ENCODE peak calls at places on chromosomes 6 and 20, in nine cellular contexts. One of them, this sample, is unnamed.

GRCh38 chr20:32285082-32285620 is 7.7 kb downstream of the KIF3B start:
- DNase-seq in naive thymus-derived CD4-positive, alpha-beta T cell: no peak
- DNase-seq in GM23248: no peak
- DNase-seq in NCI-H1092 treated with DMSO at 0.1 percent for 48 hours: no peak
- DNase-seq in right cardiac atrium: no peak
- DNase-seq in NCI-H2029: no peak
- DNase-seq in AG20443: no peak
- DNase-seq in CD4-positive, alpha-beta T cell: no peak
- DNase-seq in T-helper 2 cell: no peak
- DNase-seq in this sample: no peak

GRCh38 chr20:31496761-31497295 is 17.4 kb upstream of the HM13 start:
- DNase-seq in T-helper 2 cell: no peak
- DNase-seq in naive thymus-derived CD4-positive, alpha-beta T cell: no peak
- DNase-seq in NCI-H1092 treated with DMSO at 0.1 percent for 48 hours: no peak
- DNase-seq in GM23248: peak
- DNase-seq in right cardiac atrium: peak
- DNase-seq in NCI-H2029: no peak
- DNase-seq in CD4-positive, alpha-beta T cell: no peak
- DNase-seq in AG20443: peak
- DNase-seq in this sample: no peak

GRCh38 chr6:106324726-106325335 is 729 bp downstream of the ATG5 start:
- DNase-seq in T-helper 2 cell: no peak
- DNase-seq in naive thymus-derived CD4-positive, alpha-beta T cell: no peak
- DNase-seq in right cardiac atrium: no peak
- DNase-seq in AG20443: peak
- DNase-seq in CD4-positive, alpha-beta T cell: no peak
- DNase-seq in NCI-H1092 treated with DMSO at 0.1 percent for 48 hours: no peak
- DNase-seq in NCI-H2029: no peak
- DNase-seq in GM23248: peak
- DNase-seq in this sample: no peak

GRCh38 chr6:128641701-128642100 is 121.3 kb upstream of the PTPRK start:
- DNase-seq in NCI-H1092 treated with DMSO at 0.1 percent for 48 hours: no peak
- DNase-seq in CD4-positive, alpha-beta T cell: no peak
- DNase-seq in GM23248: peak
- DNase-seq in AG20443: no peak
- DNase-seq in naive thymus-derived CD4-positive, alpha-beta T cell: no peak
- DNase-seq in right cardiac atrium: no peak
- DNase-seq in T-helper 2 cell: no peak
- DNase-seq in NCI-H2029: no peak
- DNase-seq in this sample: no peak

GRCh38 chr6:138403324-138403800 is 661 bp upstream of the HEBP2 start:
- DNase-seq in naive thymus-derived CD4-positive, alpha-beta T cell: peak
- DNase-seq in CD4-positive, alpha-beta T cell: peak
- DNase-seq in GM23248: peak
- DNase-seq in NCI-H2029: no peak
- DNase-seq in AG20443: peak
- DNase-seq in T-helper 2 cell: no peak
- DNase-seq in right cardiac atrium: peak
- DNase-seq in NCI-H1092 treated with DMSO at 0.1 percent for 48 hours: peak
- DNase-seq in this sample: no peak

GRCh38 chr6:84882768-84883766 is 118.7 kb upstream of the TBX18 start:
- DNase-seq in GM23248: peak
- DNase-seq in T-helper 2 cell: no peak
- DNase-seq in NCI-H1092 treated with DMSO at 0.1 percent for 48 hours: no peak
- DNase-seq in NCI-H2029: peak
- DNase-seq in right cardiac atrium: no peak
- DNase-seq in CD4-positive, alpha-beta T cell: no peak
- DNase-seq in naive thymus-derived CD4-positive, alpha-beta T cell: no peak
- DNase-seq in AG20443: no peak
- DNase-seq in this sample: no peak

GRCh38 chr6:101089640-101090039 is 208.5 kb upstream of the ASCC3 start:
- DNase-seq in right cardiac atrium: no peak
- DNase-seq in AG20443: no peak
- DNase-seq in naive thymus-derived CD4-positive, alpha-beta T cell: no peak
- DNase-seq in NCI-H1092 treated with DMSO at 0.1 percent for 48 hours: no peak
- DNase-seq in CD4-positive, alpha-beta T cell: no peak
- DNase-seq in NCI-H2029: no peak
- DNase-seq in T-helper 2 cell: no peak
- DNase-seq in GM23248: no peak
- DNase-seq in this sample: no peak

GRCh38 chr6:80543598-80544181 is 437.2 kb downstream of the BCKDHB start:
- DNase-seq in CD4-positive, alpha-beta T cell: no peak
- DNase-seq in GM23248: peak
- DNase-seq in naive thymus-derived CD4-positive, alpha-beta T cell: no peak
- DNase-seq in NCI-H2029: no peak
- DNase-seq in T-helper 2 cell: no peak
- DNase-seq in right cardiac atrium: no peak
- DNase-seq in NCI-H1092 treated with DMSO at 0.1 percent for 48 hours: no peak
- DNase-seq in AG20443: peak
- DNase-seq in this sample: no peak

GRCh38 chr6:3742426-3743344 is 8.8 kb downstream of the PXDC1 start:
- DNase-seq in right cardiac atrium: peak
- DNase-seq in CD4-positive, alpha-beta T cell: peak
- DNase-seq in T-helper 2 cell: peak
- DNase-seq in NCI-H2029: peak
- DNase-seq in AG20443: peak
- DNase-seq in NCI-H1092 treated with DMSO at 0.1 percent for 48 hours: peak
- DNase-seq in naive thymus-derived CD4-positive, alpha-beta T cell: peak
- DNase-seq in GM23248: peak
- DNase-seq in this sample: no peak

GRCh38 chr6:33118525-33119123 is 42.8 kb downstream of the HLA-DPB1 start:
- DNase-seq in T-helper 2 cell: no peak
- DNase-seq in right cardiac atrium: no peak
- DNase-seq in NCI-H2029: peak
- DNase-seq in naive thymus-derived CD4-positive, alpha-beta T cell: no peak
- DNase-seq in AG20443: peak
- DNase-seq in GM23248: peak
- DNase-seq in NCI-H1092 treated with DMSO at 0.1 percent for 48 hours: peak
- DNase-seq in CD4-positive, alpha-beta T cell: no peak
- DNase-seq in this sample: peak

GRCh38 chr6:12010635-12011275 is 1.4 kb upstream of the HIVEP1 start:
- DNase-seq in T-helper 2 cell: no peak
- DNase-seq in NCI-H1092 treated with DMSO at 0.1 percent for 48 hours: peak
- DNase-seq in CD4-positive, alpha-beta T cell: peak
- DNase-seq in naive thymus-derived CD4-positive, alpha-beta T cell: peak
- DNase-seq in NCI-H2029: peak
- DNase-seq in GM23248: peak
- DNase-seq in AG20443: peak
- DNase-seq in right cardiac atrium: peak
- DNase-seq in this sample: peak

GRCh38 chr6:33147807-33148666 is 44.2 kb downstream of the COL11A2 start:
- DNase-seq in AG20443: peak
- DNase-seq in T-helper 2 cell: no peak
- DNase-seq in naive thymus-derived CD4-positive, alpha-beta T cell: no peak
- DNase-seq in CD4-positive, alpha-beta T cell: no peak
- DNase-seq in right cardiac atrium: no peak
- DNase-seq in NCI-H2029: no peak
- DNase-seq in GM23248: peak
- DNase-seq in NCI-H1092 treated with DMSO at 0.1 percent for 48 hours: peak
- DNase-seq in this sample: no peak

GRCh38 chr6:157790548-157791160 is 32.4 kb upstream of the SNX9 start:
- DNase-seq in T-helper 2 cell: no peak
- DNase-seq in GM23248: peak
- DNase-seq in AG20443: peak
- DNase-seq in right cardiac atrium: no peak
- DNase-seq in CD4-positive, alpha-beta T cell: no peak
- DNase-seq in naive thymus-derived CD4-positive, alpha-beta T cell: no peak
- DNase-seq in NCI-H2029: no peak
- DNase-seq in NCI-H1092 treated with DMSO at 0.1 percent for 48 hours: no peak
- DNase-seq in this sample: no peak

GRCh38 chr20:23231561-23232218 is 118.9 kb upstream of the NXT1 start:
- DNase-seq in NCI-H2029: no peak
- DNase-seq in right cardiac atrium: no peak
- DNase-seq in T-helper 2 cell: no peak
- DNase-seq in NCI-H1092 treated with DMSO at 0.1 percent for 48 hours: no peak
- DNase-seq in CD4-positive, alpha-beta T cell: no peak
- DNase-seq in AG20443: peak
- DNase-seq in naive thymus-derived CD4-positive, alpha-beta T cell: no peak
- DNase-seq in GM23248: peak
- DNase-seq in this sample: no peak

GRCh38 chr6:3052481-3053230 is 15.6 kb upstream of the RIPK1 start:
- DNase-seq in T-helper 2 cell: no peak
- DNase-seq in CD4-positive, alpha-beta T cell: no peak
- DNase-seq in NCI-H2029: no peak
- DNase-seq in AG20443: no peak
- DNase-seq in naive thymus-derived CD4-positive, alpha-beta T cell: no peak
- DNase-seq in right cardiac atrium: no peak
- DNase-seq in NCI-H1092 treated with DMSO at 0.1 percent for 48 hours: no peak
- DNase-seq in GM23248: peak
- DNase-seq in this sample: no peak

GRCh38 chr20:31517373-31517772 is 3.1 kb downstream of the HM13 start:
- DNase-seq in T-helper 2 cell: no peak
- DNase-seq in NCI-H2029: peak
- DNase-seq in right cardiac atrium: no peak
- DNase-seq in CD4-positive, alpha-beta T cell: no peak
- DNase-seq in naive thymus-derived CD4-positive, alpha-beta T cell: no peak
- DNase-seq in GM23248: peak
- DNase-seq in AG20443: peak
- DNase-seq in NCI-H1092 treated with DMSO at 0.1 percent for 48 hours: no peak
- DNase-seq in this sample: no peak

GRCh38 chr6:102402635-102403329 is 1009.3 kb downstream of the GRIK2 start:
- DNase-seq in right cardiac atrium: no peak
- DNase-seq in NCI-H2029: no peak
- DNase-seq in T-helper 2 cell: no peak
- DNase-seq in GM23248: no peak
- DNase-seq in naive thymus-derived CD4-positive, alpha-beta T cell: no peak
- DNase-seq in AG20443: no peak
- DNase-seq in CD4-positive, alpha-beta T cell: no peak
- DNase-seq in NCI-H1092 treated with DMSO at 0.1 percent for 48 hours: no peak
- DNase-seq in this sample: no peak

GRCh38 chr20:63962426-63963347 is 6.5 kb upstream of the UCKL1 start:
- DNase-seq in CD4-positive, alpha-beta T cell: no peak
- DNase-seq in naive thymus-derived CD4-positive, alpha-beta T cell: no peak
- DNase-seq in GM23248: no peak
- DNase-seq in right cardiac atrium: peak
- DNase-seq in NCI-H2029: no peak
- DNase-seq in AG20443: no peak
- DNase-seq in T-helper 2 cell: no peak
- DNase-seq in NCI-H1092 treated with DMSO at 0.1 percent for 48 hours: no peak
- DNase-seq in this sample: no peak

GRCh38 chr6:83962592-83962991 is 71.0 kb upstream of the MRAP2 start:
- DNase-seq in AG20443: no peak
- DNase-seq in CD4-positive, alpha-beta T cell: no peak
- DNase-seq in NCI-H2029: no peak
- DNase-seq in naive thymus-derived CD4-positive, alpha-beta T cell: no peak
- DNase-seq in T-helper 2 cell: no peak
- DNase-seq in GM23248: no peak
- DNase-seq in NCI-H1092 treated with DMSO at 0.1 percent for 48 hours: no peak
- DNase-seq in right cardiac atrium: no peak
- DNase-seq in this sample: no peak

GRCh38 chr6:64249129-64249528 is 613.5 kb downstream of the PHF3 start:
- DNase-seq in naive thymus-derived CD4-positive, alpha-beta T cell: no peak
- DNase-seq in NCI-H1092 treated with DMSO at 0.1 percent for 48 hours: no peak
- DNase-seq in GM23248: no peak
- DNase-seq in right cardiac atrium: no peak
- DNase-seq in CD4-positive, alpha-beta T cell: no peak
- DNase-seq in T-helper 2 cell: no peak
- DNase-seq in NCI-H2029: no peak
- DNase-seq in AG20443: no peak
- DNase-seq in this sample: no peak

GRCh38 chr6:20631525-20631924 is 97.3 kb downstream of the CDKAL1 start:
- DNase-seq in CD4-positive, alpha-beta T cell: no peak
- DNase-seq in NCI-H2029: no peak
- DNase-seq in naive thymus-derived CD4-positive, alpha-beta T cell: no peak
- DNase-seq in right cardiac atrium: no peak
- DNase-seq in T-helper 2 cell: no peak
- DNase-seq in AG20443: no peak
- DNase-seq in GM23248: peak
- DNase-seq in NCI-H1092 treated with DMSO at 0.1 percent for 48 hours: no peak
- DNase-seq in this sample: peak

GRCh38 chr6:75278474-75279077 is 6.0 kb downstream of the TMEM30A start:
- DNase-seq in NCI-H1092 treated with DMSO at 0.1 percent for 48 hours: no peak
- DNase-seq in AG20443: no peak
- DNase-seq in NCI-H2029: no peak
- DNase-seq in naive thymus-derived CD4-positive, alpha-beta T cell: no peak
- DNase-seq in right cardiac atrium: no peak
- DNase-seq in T-helper 2 cell: no peak
- DNase-seq in GM23248: peak
- DNase-seq in CD4-positive, alpha-beta T cell: no peak
- DNase-seq in this sample: no peak

GRCh38 chr6:130055271-130055670 is 36.9 kb downstream of the L3MBTL3 start:
- DNase-seq in right cardiac atrium: no peak
- DNase-seq in naive thymus-derived CD4-positive, alpha-beta T cell: no peak
- DNase-seq in T-helper 2 cell: no peak
- DNase-seq in CD4-positive, alpha-beta T cell: no peak
- DNase-seq in GM23248: no peak
- DNase-seq in NCI-H2029: no peak
- DNase-seq in AG20443: no peak
- DNase-seq in NCI-H1092 treated with DMSO at 0.1 percent for 48 hours: no peak
- DNase-seq in this sample: no peak

GRCh38 chr6:1144842-1145755 is 166.8 kb upstream of the FOXQ1 start:
- DNase-seq in right cardiac atrium: no peak
- DNase-seq in T-helper 2 cell: no peak
- DNase-seq in NCI-H2029: no peak
- DNase-seq in naive thymus-derived CD4-positive, alpha-beta T cell: no peak
- DNase-seq in AG20443: peak
- DNase-seq in NCI-H1092 treated with DMSO at 0.1 percent for 48 hours: no peak
- DNase-seq in CD4-positive, alpha-beta T cell: no peak
- DNase-seq in GM23248: peak
- DNase-seq in this sample: no peak